ENCODE peak calls at places on chromosomes 6 and 20, in four cellular contexts. G, J, Y and C are unnamed samples.

GRCh38 chr20:58471835-58472164 is 43.4 kb downstream of the APCDD1L start:
- DNase-seq in G (no peak), J (no peak), Y (no peak), C (no peak)

GRCh38 chr20:20466341-20466879 is 98.5 kb downstream of the INSM1 start:
- DNase-seq in G (no peak), J (no peak), Y (no peak), C (no peak)

GRCh38 chr6:72748759-72749158 is 126.9 kb downstream of the KCNQ5 start:
- DNase-seq in G (no peak), J (no peak), Y (no peak), C (no peak)

GRCh38 chr6:52253494-52253893 is 9.2 kb upstream of the IL17F start:
- DNase-seq in G (no peak), J (no peak), Y (no peak), C (no peak)

GRCh38 chr6:35025241-35026188 is 115.6 kb downstream of the TCP11 start:
- DNase-seq in G (no peak), J (no peak), Y (peak), C (no peak)

GRCh38 chr20:51092238-51092822 is 69.4 kb upstream of the KCNG1 start:
- DNase-seq in G (no peak), J (no peak), Y (no peak), C (no peak)

GRCh38 chr6:133368664-133369063 is 127.5 kb downstream of the EYA4 start:
- DNase-seq in G (no peak), J (no peak), Y (no peak), C (no peak)

GRCh38 chr6:17798477-17798876 is 91.8 kb upstream of the NUP153 start:
- DNase-seq in G (no peak), J (no peak), Y (no peak), C (no peak)

GRCh38 chr6:158758464-158758863 is 60.7 kb downstream of the EZR start:
- DNase-seq in G (no peak), J (no peak), Y (no peak), C (peak)

DNA sequence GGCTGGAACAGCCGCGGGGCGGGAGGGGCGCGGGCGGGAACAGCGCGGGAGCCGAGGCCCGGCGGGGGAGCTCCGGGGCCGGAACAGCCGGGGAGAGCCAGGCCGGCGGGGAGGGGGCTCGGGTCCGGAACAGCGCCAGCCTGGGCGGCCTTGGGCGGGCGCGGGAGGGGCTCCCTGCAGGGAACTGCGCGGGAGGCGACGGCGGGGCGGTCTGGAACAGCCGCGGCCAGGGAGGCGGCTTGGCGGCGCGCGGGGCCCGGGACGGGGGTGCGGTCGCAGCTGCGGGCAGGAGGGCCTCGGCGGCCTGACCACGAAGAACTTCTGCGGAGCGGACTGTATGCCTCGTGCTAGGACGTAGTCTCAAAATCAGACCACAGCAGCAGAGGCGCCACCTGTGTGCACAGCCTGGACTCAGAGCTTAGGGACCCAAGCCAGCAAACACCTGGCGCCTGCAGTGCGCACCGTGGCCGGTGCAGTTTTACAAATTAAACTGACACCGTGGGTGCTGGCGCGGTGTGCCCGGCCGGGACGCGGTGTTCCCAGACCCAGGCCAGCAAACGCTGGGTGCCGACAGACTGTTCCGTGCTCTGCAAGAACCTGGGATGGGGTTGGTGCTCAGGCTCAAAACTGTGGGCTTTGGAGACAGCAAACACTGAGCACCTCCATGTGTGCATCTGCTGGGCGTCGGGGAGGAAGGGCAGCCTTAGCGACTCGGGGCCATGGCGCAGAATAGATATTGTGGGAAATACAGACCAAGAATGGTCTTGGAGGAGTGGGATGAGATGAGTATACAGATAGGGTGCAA is 572 bp downstream of the ZNF341 start:
- DNase-seq in G (peak), J (peak), Y (peak), C (no peak)
- H3K27ac ChIP-seq in G (peak), J (peak), Y (peak), C (peak)

GRCh38 chr6:146357578-146358340 is 185.9 kb upstream of the RAB32 start:
- DNase-seq in G (no peak), J (no peak), Y (no peak), C (no peak)

GRCh38 chr6:146355521-146356100 is 188.0 kb upstream of the RAB32 start:
- DNase-seq in G (no peak), J (no peak), Y (no peak), C (no peak)

GRCh38 chr6:146359123-146359522 is 184.5 kb upstream of the RAB32 start:
- DNase-seq in G (no peak), J (no peak), Y (no peak), C (no peak)

GRCh38 chr6:146361367-146361924 is 182.2 kb upstream of the RAB32 start:
- DNase-seq in G (no peak), J (no peak), Y (no peak), C (no peak)

GRCh38 chr6:146358341-146359046 is 185.1 kb upstream of the RAB32 start:
- DNase-seq in G (no peak), J (no peak), Y (no peak), C (no peak)
- H3K27ac ChIP-seq in G (no peak), J (no peak), Y (no peak), C (no peak)

GRCh38 chr20:37749185-37749584 is 55.4 kb downstream of the CTNNBL1 start:
- DNase-seq in G (no peak), J (no peak), Y (no peak), C (no peak)

GRCh38 chr20:37744347-37744746 is 50.5 kb downstream of the CTNNBL1 start:
- DNase-seq in G (no peak), J (no peak), Y (no peak), C (no peak)

GRCh38 chr20:37741560-37741959 is 47.7 kb downstream of the CTNNBL1 start:
- DNase-seq in G (no peak), J (no peak), Y (no peak), C (no peak)

GRCh38 chr20:37742121-37742520 is 48.3 kb downstream of the CTNNBL1 start:
- DNase-seq in G (no peak), J (no peak), Y (no peak), C (no peak)

DNA sequence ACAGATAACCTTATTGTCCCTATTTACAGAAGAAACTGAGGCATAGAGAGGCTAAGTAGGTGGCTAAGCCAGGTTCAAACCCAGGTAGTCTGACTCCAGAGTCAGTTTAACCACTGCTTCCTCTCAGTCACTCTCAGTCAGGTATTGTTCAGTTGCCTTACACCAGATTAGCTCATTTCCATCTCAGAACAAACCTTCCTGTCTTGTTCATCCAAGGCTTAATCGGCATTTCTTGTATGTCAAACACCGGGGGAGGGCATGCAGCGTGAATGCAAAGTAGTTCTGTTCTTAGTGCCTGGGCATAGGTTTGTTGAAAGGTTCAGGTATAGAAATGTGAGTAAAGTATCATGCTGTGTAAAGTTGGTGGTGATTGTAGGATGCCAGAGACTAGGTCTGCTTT is 51.7 kb downstream of the CTNNBL1 start:
- DNase-seq in G (no peak), J (no peak), Y (no peak), C (no peak)
- H3K27ac ChIP-seq in G (no peak), J (peak), Y (no peak), C (no peak)

GRCh38 chr20:40938020-40938419 is 90.6 kb upstream of the TOP1 start:
- DNase-seq in G (no peak), J (no peak), Y (no peak), C (no peak)
- H3K27ac ChIP-seq in G (no peak), J (no peak), Y (no peak), C (no peak)

GRCh38 chr6:3351837-3352524 is 93.2 kb downstream of the PSMG4 start:
- DNase-seq in G (no peak), J (no peak), Y (no peak), C (no peak)
- H3K27ac ChIP-seq in G (no peak), J (no peak), Y (no peak), C (peak)

DNA sequence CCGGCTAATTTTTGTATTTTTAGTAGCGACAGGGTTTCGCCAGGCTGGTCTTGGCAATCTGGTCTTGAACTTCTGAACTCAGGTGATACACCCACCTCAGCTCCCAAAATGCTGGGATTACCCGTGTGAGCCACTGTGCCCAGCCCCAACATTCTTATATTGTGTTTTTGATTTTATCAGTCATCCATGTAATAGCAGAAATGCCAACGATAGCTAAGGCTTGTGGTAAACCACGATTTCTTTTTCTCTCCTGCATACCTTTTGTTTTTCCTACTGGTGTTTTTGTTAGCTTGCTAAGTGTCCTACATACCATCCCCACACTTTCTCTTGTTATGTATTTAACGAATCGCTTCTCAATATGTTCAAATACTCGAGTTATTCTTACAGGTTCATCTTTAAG is 12.1 kb downstream of the PHACTR2 start:
- DNase-seq in G (no peak), J (no peak), Y (no peak), C (no peak)
- H3K27ac ChIP-seq in G (no peak), J (no peak), Y (no peak), C (peak)

GRCh38 chr6:163715846-163716245 is 301.3 kb downstream of the QKI start:
- DNase-seq in G (no peak), J (no peak), Y (no peak), C (no peak)
- H3K27ac ChIP-seq in G (no peak), J (no peak), Y (no peak), C (no peak)

GRCh38 chr20:48544402-48545333 is 283.1 kb downstream of the PREX1 start:
- DNase-seq in G (no peak), J (no peak), Y (no peak), C (no peak)
- H3K27ac ChIP-seq in G (no peak), J (no peak), Y (no peak), C (no peak)